ENCODE peak calls at places on chromosomes 5 and 9, in seven cellular contexts. B is neuronal stem cell, R is suprapubic skin, S is uterus, H is lung, F is IMR-90, D is cardiac muscle cell. O is an unnamed sample.

GRCh38 chr9:95028855-95029219 is 288.7 kb downstream of the FANCC start:
- DNase-seq in B (no peak), R (no peak), S (no peak), H (no peak), F (no peak), D (no peak), O (no peak)

GRCh38 chr5:133599044-133599443 is 13.3 kb downstream of the FSTL4 start:
- DNase-seq in B (no peak), R (no peak), S (no peak), H (no peak), F (no peak), D (no peak), O (no peak)

GRCh38 chr5:157540707-157541451 is 34.7 kb downstream of the ADAM19 start:
- DNase-seq in B (no peak), R (no peak), S (peak), H (peak), F (peak), D (no peak), O (peak)

GRCh38 chr9:4081549-4081895 is 218.3 kb downstream of the GLIS3 start:
- DNase-seq in B (no peak), R (no peak), S (no peak), H (no peak), F (peak), D (no peak), O (no peak)

GRCh38 chr5:135063056-135063445 is 29.0 kb upstream of the PITX1 start:
- DNase-seq in B (no peak), R (no peak), S (no peak), H (no peak), F (no peak), D (no peak), O (no peak)

GRCh38 chr9:114280636-114281315 is 42.1 kb upstream of the ORM1 start:
- DNase-seq in B (no peak), R (peak), S (peak), H (no peak), F (peak), D (no peak), O (no peak)

GRCh38 chr9:92846662-92847145 is 31.1 kb downstream of the ZNF484 start:
- DNase-seq in B (no peak), R (no peak), S (no peak), H (no peak), F (no peak), D (no peak), O (no peak)

GRCh38 chr5:143569722-143570567 is 166.5 kb upstream of the NR3C1 start:
- DNase-seq in B (no peak), R (no peak), S (no peak), H (no peak), F (no peak), D (no peak), O (no peak)

GRCh38 chr9:131423171-131423581 is 29.3 kb downstream of the PRRC2B start:
- DNase-seq in B (no peak), R (no peak), S (peak), H (peak), F (peak), D (no peak), O (peak)

GRCh38 chr5:59021837-59022514 is 439.1 kb downstream of the RAB3C start:
- DNase-seq in B (no peak), R (no peak), S (no peak), H (peak), F (no peak), D (no peak), O (peak)

GRCh38 chr5:54718647-54719046 is 201.1 kb downstream of the SNX18 start:
- DNase-seq in B (no peak), R (no peak), S (no peak), H (peak), F (no peak), D (peak), O (peak)

GRCh38 chr5:1152771-1153282 is 41.0 kb upstream of the SLC12A7 start:
- DNase-seq in B (no peak), R (no peak), S (no peak), H (no peak), F (no peak), D (no peak), O (no peak)

GRCh38 chr9:33476503-33476902 is 2.8 kb upstream of the NOL6 start:
- DNase-seq in B (no peak), R (no peak), S (no peak), H (no peak), F (no peak), D (no peak), O (no peak)

GRCh38 chr9:130499804-130500263 is 55.1 kb downstream of the ASS1 start:
- DNase-seq in B (no peak), R (no peak), S (no peak), H (no peak), F (no peak), D (no peak), O (no peak)

GRCh38 chr9:4762108-4762888 is 21.3 kb upstream of the AK3 start:
- DNase-seq in B (peak), R (peak), S (peak), H (peak), F (peak), D (peak), O (peak)

GRCh38 chr5:122252319-122252718 is 59.7 kb upstream of the SNCAIP start:
- DNase-seq in B (no peak), R (no peak), S (no peak), H (no peak), F (peak), D (no peak), O (no peak)

GRCh38 chr5:15646351-15646750 is 146.4 kb downstream of the FBXL7 start:
- DNase-seq in B (no peak), R (no peak), S (no peak), H (no peak), F (no peak), D (no peak), O (no peak)

GRCh38 chr5:134004626-134005414 is at the start of gene VDAC1:
- DNase-seq in B (peak), R (peak), S (peak), H (peak), F (peak), D (peak), O (peak)

GRCh38 chr9:108056805-108057386 is 567.3 kb upstream of the KLF4 start:
- DNase-seq in B (no peak), R (no peak), S (no peak), H (no peak), F (peak), D (no peak), O (no peak)

GRCh38 chr5:142748568-142749249 is 21.5 kb upstream of the ARHGAP26 start:
- DNase-seq in B (peak), R (no peak), S (no peak), H (no peak), F (no peak), D (peak), O (peak)

GRCh38 chr9:138098116-138098907 is 220.7 kb downstream of the CACNA1B start:
- DNase-seq in B (no peak), R (no peak), S (no peak), H (no peak), F (no peak), D (no peak), O (no peak)

GRCh38 chr9:88784960-88785359 is 206.3 kb upstream of the S1PR3 start:
- DNase-seq in B (no peak), R (no peak), S (no peak), H (no peak), F (no peak), D (no peak), O (no peak)

GRCh38 chr5:23756779-23757178 is 249.4 kb downstream of the PRDM9 start:
- DNase-seq in B (no peak), R (no peak), S (no peak), H (no peak), F (no peak), D (no peak), O (no peak)

GRCh38 chr5:139051392-139051791 is 146.8 kb downstream of the SIL1 start:
- DNase-seq in B (no peak), R (no peak), S (no peak), H (no peak), F (no peak), D (no peak), O (no peak)

GRCh38 chr5:38316544-38317224 is 58.3 kb downstream of the EGFLAM start:
- DNase-seq in B (no peak), R (no peak), S (peak), H (no peak), F (peak), D (no peak), O (no peak)

GRCh38 chr9:113929634-113930092 is 53.6 kb downstream of the ZNF618 start:
- DNase-seq in B (no peak), R (no peak), S (no peak), H (no peak), F (peak), D (no peak), O (no peak)

GRCh38 chr5:30581198-30581925 is 612.1 kb upstream of the CDH6 start:
- DNase-seq in B (no peak), R (no peak), S (no peak), H (no peak), F (no peak), D (no peak), O (no peak)

GRCh38 chr5:56561-57290 is 35.2 kb upstream of the PLEKHG4B start:
- DNase-seq in B (peak), R (no peak), S (no peak), H (peak), F (peak), D (peak), O (peak)

GRCh38 chr9:14633148-14633547 is 60.1 kb downstream of the ZDHHC21 start:
- DNase-seq in B (no peak), R (no peak), S (no peak), H (no peak), F (no peak), D (no peak), O (no peak)

GRCh38 chr5:1206521-1207412 is 5.4 kb downstream of the SLC6A19 start:
- DNase-seq in B (no peak), R (no peak), S (no peak), H (no peak), F (no peak), D (no peak), O (no peak)

GRCh38 chr9:132011309-132011708 is 68.4 kb downstream of the MED27 start:
- DNase-seq in B (no peak), R (no peak), S (no peak), H (no peak), F (no peak), D (no peak), O (no peak)

GRCh38 chr5:36897616-36898015 is 21.0 kb downstream of the NIPBL start:
- DNase-seq in B (no peak), R (no peak), S (no peak), H (no peak), F (peak), D (no peak), O (no peak)

GRCh38 chr5:58040851-58041250 is 419.0 kb downstream of the PLK2 start:
- DNase-seq in B (no peak), R (no peak), S (no peak), H (no peak), F (no peak), D (no peak), O (no peak)

GRCh38 chr5:54778783-54779182 is 206.6 kb downstream of the ESM1 start:
- DNase-seq in B (no peak), R (no peak), S (no peak), H (no peak), F (no peak), D (no peak), O (no peak)

GRCh38 chr9:33466565-33467495 is 6.9 kb downstream of the NOL6 start:
- DNase-seq in B (peak), R (peak), S (peak), H (peak), F (peak), D (peak), O (peak)

GRCh38 chr5:19270153-19270552 is 717.8 kb downstream of the CDH18 start:
- DNase-seq in B (peak), R (no peak), S (no peak), H (no peak), F (no peak), D (no peak), O (no peak)

GRCh38 chr9:28909526-28909925 is 1336.2 kb upstream of the C9orf72 start:
- DNase-seq in B (no peak), R (no peak), S (no peak), H (no peak), F (no peak), D (no peak), O (no peak)

GRCh38 chr5:139655727-139656271 is 7.7 kb downstream of the CXXC5 start:
- DNase-seq in B (no peak), R (no peak), S (no peak), H (no peak), F (peak), D (peak), O (peak)

GRCh38 chr5:8848997-8849585 is 696.8 kb downstream of the SEMA5A start:
- DNase-seq in B (no peak), R (no peak), S (no peak), H (no peak), F (peak), D (no peak), O (no peak)

GRCh38 chr5:8851101-8851500 is 694.8 kb downstream of the SEMA5A start:
- DNase-seq in B (no peak), R (no peak), S (no peak), H (no peak), F (no peak), D (no peak), O (no peak)

GRCh38 chr5:8845316-8845715 is 700.6 kb downstream of the SEMA5A start:
- DNase-seq in B (no peak), R (no peak), S (no peak), H (no peak), F (peak), D (no peak), O (no peak)

GRCh38 chr5:8844847-8845246 is 701.0 kb downstream of the SEMA5A start:
- DNase-seq in B (no peak), R (no peak), S (no peak), H (no peak), F (peak), D (no peak), O (no peak)

GRCh38 chr5:8848362-8848761 is 697.5 kb downstream of the SEMA5A start:
- DNase-seq in B (peak), R (no peak), S (no peak), H (no peak), F (no peak), D (no peak), O (no peak)
- H3K27ac ChIP-seq in B (no peak), R (no peak), S (no peak), H (no peak), F (no peak), D (no peak), O (no peak)

GRCh38 chr5:39526914-39527477 is 102.2 kb upstream of the DAB2 start:
- DNase-seq in B (no peak), R (no peak), S (no peak), H (no peak), F (no peak), D (no peak), O (no peak)
- H3K27ac ChIP-seq in B (no peak), R (peak), S (no peak), H (peak), F (no peak), D (no peak), O (no peak)

GRCh38 chr5:68949256-68949655 is 144.6 kb upstream of the SLC30A5 start:
- DNase-seq in B (no peak), R (no peak), S (no peak), H (no peak), F (no peak), D (no peak), O (no peak)
- H3K27ac ChIP-seq in B (no peak), R (no peak), S (no peak), H (no peak), F (no peak), D (no peak), O (no peak)

DNA sequence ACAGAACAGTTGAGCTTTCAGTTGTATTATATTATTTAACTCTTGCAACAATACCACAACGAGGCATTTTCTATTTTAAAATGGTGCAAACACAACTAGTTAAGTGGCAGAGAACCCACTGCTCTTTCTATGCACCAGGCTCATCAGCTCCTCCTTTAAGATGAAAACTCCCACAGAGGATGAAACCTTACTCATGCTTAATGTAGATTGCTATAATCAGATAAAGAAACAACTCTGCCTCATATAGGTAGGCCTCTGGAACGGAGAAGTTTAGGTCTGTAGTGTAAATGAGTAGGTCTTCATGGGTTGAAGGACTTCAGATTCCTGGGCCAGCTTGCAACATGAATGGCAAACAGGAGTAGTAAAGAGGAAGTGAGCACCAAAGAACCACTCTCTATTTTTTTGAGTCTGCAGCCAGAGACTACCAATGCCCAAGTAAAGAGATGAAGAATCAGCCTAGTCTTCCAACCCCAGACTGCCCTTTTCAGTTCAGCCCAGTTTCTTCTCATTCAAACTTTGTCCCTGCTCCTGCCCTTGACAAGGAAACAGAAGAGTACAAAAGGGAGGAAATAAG is 33.9 kb downstream of the HACD4 start:
- DNase-seq in B (no peak), R (no peak), S (no peak), H (no peak), F (no peak), D (no peak), O (no peak)
- H3K27ac ChIP-seq in B (no peak), R (no peak), S (no peak), H (no peak), F (no peak), D (no peak), O (no peak)

O was measured in thyroid gland.